ENCODE peak calls at places on chromosomes 4 and X, in seven cellular contexts. One of them, this sample, is unnamed.

GRCh38 chr4:3252831-3253641 is 4.1 kb downstream of the MSANTD1 start:
- DNase-seq in substantia nigra: no peak
- DNase-seq in coronary artery: no peak
- DNase-seq in right lobe of liver: peak
- DNase-seq in endothelial cell of umbilical vein: no peak
- DNase-seq in cardiac muscle cell: no peak
- DNase-seq in CD4-positive, alpha-beta T cell: no peak
- DNase-seq in this sample: no peak

GRCh38 chr4:41957634-41958033 is 22.4 kb downstream of the TMEM33 start:
- DNase-seq in cardiac muscle cell: peak
- DNase-seq in endothelial cell of umbilical vein: peak
- DNase-seq in CD4-positive, alpha-beta T cell: no peak
- DNase-seq in right lobe of liver: no peak
- DNase-seq in coronary artery: no peak
- DNase-seq in substantia nigra: no peak
- DNase-seq in this sample: no peak

GRCh38 chr4:38757945-38758344 is 24.8 kb downstream of the TLR10 start:
- DNase-seq in endothelial cell of umbilical vein: no peak
- DNase-seq in coronary artery: no peak
- DNase-seq in substantia nigra: no peak
- DNase-seq in right lobe of liver: no peak
- DNase-seq in CD4-positive, alpha-beta T cell: no peak
- DNase-seq in cardiac muscle cell: peak
- DNase-seq in this sample: peak

GRCh38 chr4:78057135-78057599 is at the start of gene FRAS1:
- DNase-seq in coronary artery: no peak
- DNase-seq in cardiac muscle cell: peak
- DNase-seq in endothelial cell of umbilical vein: peak
- DNase-seq in substantia nigra: no peak
- DNase-seq in CD4-positive, alpha-beta T cell: no peak
- DNase-seq in right lobe of liver: no peak
- DNase-seq in this sample: no peak

GRCh38 chr4:29853843-29854242 is 866.3 kb upstream of the PCDH7 start:
- DNase-seq in right lobe of liver: no peak
- DNase-seq in coronary artery: no peak
- DNase-seq in endothelial cell of umbilical vein: no peak
- DNase-seq in CD4-positive, alpha-beta T cell: no peak
- DNase-seq in substantia nigra: no peak
- DNase-seq in cardiac muscle cell: no peak
- DNase-seq in this sample: no peak

GRCh38 chr4:86924805-86925204 is 10.0 kb upstream of the AFF1 start:
- DNase-seq in substantia nigra: no peak
- DNase-seq in right lobe of liver: no peak
- DNase-seq in CD4-positive, alpha-beta T cell: no peak
- DNase-seq in coronary artery: no peak
- DNase-seq in cardiac muscle cell: no peak
- DNase-seq in endothelial cell of umbilical vein: peak
- DNase-seq in this sample: no peak

GRCh38 chrX:11435568-11435967 is 142.4 kb downstream of the AMELX start:
- DNase-seq in coronary artery: no peak
- DNase-seq in CD4-positive, alpha-beta T cell: no peak
- DNase-seq in substantia nigra: no peak
- DNase-seq in endothelial cell of umbilical vein: peak
- DNase-seq in right lobe of liver: no peak
- DNase-seq in cardiac muscle cell: no peak
- DNase-seq in this sample: no peak

GRCh38 chrX:20056704-20057103 is 60.0 kb downstream of the MAP7D2 start:
- DNase-seq in right lobe of liver: no peak
- DNase-seq in CD4-positive, alpha-beta T cell: no peak
- DNase-seq in cardiac muscle cell: no peak
- DNase-seq in endothelial cell of umbilical vein: no peak
- DNase-seq in substantia nigra: no peak
- DNase-seq in coronary artery: no peak
- DNase-seq in this sample: no peak

GRCh38 chrX:102659790-102660757 is 8.8 kb downstream of the GPRASP1 start:
- DNase-seq in substantia nigra: peak
- DNase-seq in coronary artery: peak
- DNase-seq in right lobe of liver: peak
- DNase-seq in endothelial cell of umbilical vein: peak
- DNase-seq in cardiac muscle cell: peak
- DNase-seq in CD4-positive, alpha-beta T cell: peak
- DNase-seq in this sample: peak

GRCh38 chr4:2304321-2304876 is 42.5 kb upstream of the MXD4 start:
- DNase-seq in CD4-positive, alpha-beta T cell: no peak
- DNase-seq in right lobe of liver: no peak
- DNase-seq in cardiac muscle cell: no peak
- DNase-seq in endothelial cell of umbilical vein: no peak
- DNase-seq in coronary artery: no peak
- DNase-seq in substantia nigra: no peak
- DNase-seq in this sample: no peak

GRCh38 chr4:118732591-118733330 is 47.6 kb downstream of the METTL14 start:
- DNase-seq in right lobe of liver: no peak
- DNase-seq in endothelial cell of umbilical vein: no peak
- DNase-seq in cardiac muscle cell: no peak
- DNase-seq in CD4-positive, alpha-beta T cell: no peak
- DNase-seq in substantia nigra: no peak
- DNase-seq in coronary artery: no peak
- DNase-seq in this sample: no peak

GRCh38 chr4:147828361-147828760 is 96.5 kb downstream of the ARHGAP10 start:
- DNase-seq in endothelial cell of umbilical vein: no peak
- DNase-seq in coronary artery: no peak
- DNase-seq in cardiac muscle cell: no peak
- DNase-seq in right lobe of liver: no peak
- DNase-seq in CD4-positive, alpha-beta T cell: no peak
- DNase-seq in substantia nigra: no peak
- DNase-seq in this sample: no peak

GRCh38 chr4:152500798-152501434 is 35.0 kb downstream of the FBXW7 start:
- DNase-seq in endothelial cell of umbilical vein: peak
- DNase-seq in coronary artery: no peak
- DNase-seq in CD4-positive, alpha-beta T cell: no peak
- DNase-seq in cardiac muscle cell: peak
- DNase-seq in substantia nigra: no peak
- DNase-seq in right lobe of liver: peak
- DNase-seq in this sample: peak

GRCh38 chrX:46965125-46965758 is 53.0 kb downstream of the JADE3 start:
- DNase-seq in cardiac muscle cell: no peak
- DNase-seq in right lobe of liver: no peak
- DNase-seq in CD4-positive, alpha-beta T cell: no peak
- DNase-seq in coronary artery: no peak
- DNase-seq in endothelial cell of umbilical vein: peak
- DNase-seq in substantia nigra: no peak
- DNase-seq in this sample: peak

GRCh38 chr4:87144346-87144745 is 76.1 kb downstream of the KLHL8 start:
- DNase-seq in right lobe of liver: no peak
- DNase-seq in endothelial cell of umbilical vein: no peak
- DNase-seq in coronary artery: no peak
- DNase-seq in substantia nigra: no peak
- DNase-seq in CD4-positive, alpha-beta T cell: no peak
- DNase-seq in cardiac muscle cell: no peak
- DNase-seq in this sample: no peak

GRCh38 chr4:74005528-74005927 is 7.1 kb upstream of the CXCL5 start:
- DNase-seq in coronary artery: no peak
- DNase-seq in substantia nigra: no peak
- DNase-seq in right lobe of liver: no peak
- DNase-seq in cardiac muscle cell: no peak
- DNase-seq in endothelial cell of umbilical vein: peak
- DNase-seq in CD4-positive, alpha-beta T cell: no peak
- DNase-seq in this sample: no peak

GRCh38 chr4:156974264-156974663 is 2.7 kb upstream of the PDGFC start:
- DNase-seq in substantia nigra: no peak
- DNase-seq in right lobe of liver: no peak
- DNase-seq in CD4-positive, alpha-beta T cell: no peak
- DNase-seq in cardiac muscle cell: no peak
- DNase-seq in coronary artery: no peak
- DNase-seq in endothelial cell of umbilical vein: no peak
- DNase-seq in this sample: no peak

GRCh38 chrX:107752037-107752436 is 23.6 kb downstream of the TSC22D3 start:
- DNase-seq in CD4-positive, alpha-beta T cell: no peak
- DNase-seq in endothelial cell of umbilical vein: no peak
- DNase-seq in cardiac muscle cell: no peak
- DNase-seq in substantia nigra: no peak
- DNase-seq in coronary artery: no peak
- DNase-seq in right lobe of liver: no peak
- DNase-seq in this sample: no peak

GRCh38 chrX:107747596-107748161 is 27.9 kb downstream of the TSC22D3 start:
- DNase-seq in cardiac muscle cell: peak
- DNase-seq in CD4-positive, alpha-beta T cell: no peak
- DNase-seq in coronary artery: no peak
- DNase-seq in endothelial cell of umbilical vein: no peak
- DNase-seq in substantia nigra: no peak
- DNase-seq in right lobe of liver: no peak
- DNase-seq in this sample: no peak

GRCh38 chrX:107750263-107750662 is 25.3 kb downstream of the TSC22D3 start:
- DNase-seq in cardiac muscle cell: no peak
- DNase-seq in substantia nigra: no peak
- DNase-seq in CD4-positive, alpha-beta T cell: no peak
- DNase-seq in coronary artery: no peak
- DNase-seq in right lobe of liver: no peak
- DNase-seq in endothelial cell of umbilical vein: no peak
- DNase-seq in this sample: no peak

GRCh38 chrX:107751127-107751526 is 24.5 kb downstream of the TSC22D3 start:
- DNase-seq in right lobe of liver: no peak
- DNase-seq in cardiac muscle cell: no peak
- DNase-seq in endothelial cell of umbilical vein: no peak
- DNase-seq in substantia nigra: no peak
- DNase-seq in CD4-positive, alpha-beta T cell: no peak
- DNase-seq in coronary artery: no peak
- DNase-seq in this sample: no peak

DNA sequence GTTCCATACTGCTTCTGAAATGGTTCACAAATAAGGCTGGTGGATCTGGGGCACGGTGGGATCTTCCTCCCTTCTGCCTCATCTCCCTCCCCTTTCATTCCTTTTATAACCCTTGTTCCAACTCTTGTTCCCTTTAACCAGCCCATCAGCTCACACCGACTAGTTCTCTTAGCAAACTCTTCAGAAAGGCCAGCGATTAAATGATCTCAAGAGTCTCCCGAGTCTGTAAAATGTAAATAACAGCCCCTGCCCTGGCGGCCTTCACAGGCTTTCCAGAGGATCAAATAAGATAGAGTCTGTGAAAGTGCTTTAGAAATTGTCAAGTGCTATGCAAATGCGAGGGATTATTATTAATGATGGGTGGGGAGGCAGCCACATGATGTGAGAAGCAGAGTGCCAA is 27.1 kb downstream of the TSC22D3 start:
- DNase-seq in substantia nigra: no peak
- DNase-seq in CD4-positive, alpha-beta T cell: no peak
- DNase-seq in right lobe of liver: no peak
- DNase-seq in coronary artery: no peak
- DNase-seq in endothelial cell of umbilical vein: no peak
- DNase-seq in cardiac muscle cell: peak
- DNase-seq in this sample: no peak
- H3K27ac ChIP-seq in substantia nigra: peak
- H3K27ac ChIP-seq in CD4-positive, alpha-beta T cell: no peak
- H3K27ac ChIP-seq in right lobe of liver: no peak
- H3K27ac ChIP-seq in coronary artery: peak
- H3K27ac ChIP-seq in endothelial cell of umbilical vein: no peak
- H3K27ac ChIP-seq in cardiac muscle cell: peak
- H3K27ac ChIP-seq in this sample: no peak

DNA sequence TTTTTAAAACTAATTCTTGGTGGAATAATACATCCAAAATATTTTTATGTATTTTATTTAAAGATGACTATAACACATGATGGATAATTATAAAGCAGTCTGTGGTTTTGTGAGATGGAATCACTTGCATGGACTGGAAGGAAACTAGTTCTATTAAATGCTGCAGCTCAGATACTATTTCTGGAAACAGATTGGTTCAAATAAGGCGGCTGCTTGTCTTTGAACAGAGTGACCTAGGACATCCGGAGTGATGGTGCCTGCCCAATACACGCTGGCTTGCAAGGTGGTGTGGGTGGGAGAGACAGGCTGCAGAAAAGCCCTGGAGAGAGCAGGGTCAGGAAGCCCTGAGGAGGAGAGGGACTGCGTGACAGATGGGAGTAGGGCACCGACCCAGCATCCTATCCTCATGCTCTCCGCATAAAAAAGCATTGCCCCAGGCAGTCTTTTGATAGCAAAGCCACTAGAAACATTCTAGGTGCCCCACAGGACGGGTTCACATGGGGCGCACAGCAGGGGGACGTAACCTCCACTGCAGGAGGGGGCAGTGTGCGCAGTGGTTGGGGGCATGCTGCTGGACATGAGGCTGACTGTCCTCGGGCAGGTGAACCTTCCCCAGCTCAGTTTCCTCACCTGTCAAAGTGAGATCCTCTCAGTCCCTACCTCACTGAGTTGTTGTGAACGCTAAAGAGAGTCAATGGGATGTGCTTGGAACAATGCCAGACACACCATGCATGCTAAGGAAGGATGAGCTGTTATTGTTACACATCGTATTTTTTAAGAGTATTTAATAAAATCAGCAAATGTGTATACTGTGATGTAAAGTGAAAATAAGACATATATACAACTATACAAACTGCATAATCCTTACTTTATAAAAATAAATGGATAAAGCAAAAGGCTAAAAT is 71.3 kb downstream of the EVC2 start:
- DNase-seq in substantia nigra: no peak
- DNase-seq in endothelial cell of umbilical vein: no peak
- DNase-seq in coronary artery: no peak
- DNase-seq in cardiac muscle cell: no peak
- DNase-seq in CD4-positive, alpha-beta T cell: no peak
- DNase-seq in right lobe of liver: no peak
- DNase-seq in this sample: no peak
- H3K27ac ChIP-seq in substantia nigra: no peak
- H3K27ac ChIP-seq in endothelial cell of umbilical vein: no peak
- H3K27ac ChIP-seq in coronary artery: no peak
- H3K27ac ChIP-seq in cardiac muscle cell: no peak
- H3K27ac ChIP-seq in CD4-positive, alpha-beta T cell: no peak
- H3K27ac ChIP-seq in right lobe of liver: no peak
- H3K27ac ChIP-seq in this sample: no peak

GRCh38 chr4:164192844-164193243 is 561.1 kb upstream of the SMIM31 start:
- DNase-seq in endothelial cell of umbilical vein: no peak
- DNase-seq in substantia nigra: no peak
- DNase-seq in coronary artery: no peak
- DNase-seq in right lobe of liver: no peak
- DNase-seq in cardiac muscle cell: no peak
- DNase-seq in CD4-positive, alpha-beta T cell: no peak
- DNase-seq in this sample: no peak
- H3K27ac ChIP-seq in endothelial cell of umbilical vein: no peak
- H3K27ac ChIP-seq in substantia nigra: no peak
- H3K27ac ChIP-seq in coronary artery: no peak
- H3K27ac ChIP-seq in right lobe of liver: no peak
- H3K27ac ChIP-seq in cardiac muscle cell: no peak
- H3K27ac ChIP-seq in CD4-positive, alpha-beta T cell: no peak
- H3K27ac ChIP-seq in this sample: no peak

DNA sequence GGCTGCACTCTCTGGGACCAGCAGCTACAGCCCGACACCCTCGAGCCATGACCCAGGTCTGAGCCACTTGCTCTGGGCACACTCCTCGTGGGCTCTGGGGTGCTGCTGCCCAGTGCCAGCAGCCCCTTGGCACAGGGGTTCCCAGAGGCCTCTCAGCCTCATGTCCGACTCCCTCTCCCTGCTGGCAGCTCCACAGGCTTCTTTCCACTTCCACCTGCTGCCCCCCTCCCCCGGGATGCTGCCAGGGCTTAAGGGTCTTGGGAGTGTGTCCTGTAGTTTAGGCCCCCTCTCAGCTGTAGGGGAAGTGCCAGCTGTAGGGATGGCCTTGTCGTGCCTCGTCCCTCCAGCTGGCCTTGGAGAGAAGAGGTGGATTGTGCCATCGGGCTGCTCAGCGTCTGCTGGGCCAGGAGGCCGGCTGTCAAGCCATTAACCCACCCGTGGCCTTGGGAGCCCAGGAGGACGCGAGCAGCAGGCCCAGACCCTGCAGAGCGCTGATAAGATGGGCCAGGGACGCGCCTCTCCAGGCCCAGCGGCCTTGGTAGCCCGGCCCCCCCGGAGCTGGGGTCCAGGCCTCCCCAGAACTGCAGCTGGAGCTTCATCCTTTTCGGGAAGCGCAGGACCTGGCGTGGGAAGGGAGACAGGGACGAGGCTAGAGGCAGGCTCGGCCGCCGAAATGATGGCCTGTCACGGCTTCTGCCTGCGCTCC is 1.0 kb upstream of the USP27X start:
- DNase-seq in right lobe of liver: no peak
- DNase-seq in cardiac muscle cell: no peak
- DNase-seq in substantia nigra: no peak
- DNase-seq in endothelial cell of umbilical vein: no peak
- DNase-seq in CD4-positive, alpha-beta T cell: no peak
- DNase-seq in coronary artery: no peak
- DNase-seq in this sample: no peak
- H3K27ac ChIP-seq in right lobe of liver: peak
- H3K27ac ChIP-seq in cardiac muscle cell: peak
- H3K27ac ChIP-seq in substantia nigra: peak
- H3K27ac ChIP-seq in endothelial cell of umbilical vein: no peak
- H3K27ac ChIP-seq in CD4-positive, alpha-beta T cell: peak
- H3K27ac ChIP-seq in coronary artery: peak
- H3K27ac ChIP-seq in this sample: peak

This sample was measured in CD4-positive, CD25-positive, alpha-beta regulatory T cell.